ENCODE peak calls at places on chromosomes 11 and 22, in six cellular contexts. V is GM03348; I is naive thymus-derived CD8-positive, alpha-beta T cell; H is NAMALWA; X is left lobe of liver; G is NCI-H1092. S is an unnamed sample.

GRCh38 chr22:49848690-49849160 is 4.9 kb upstream of the ZBED4 start:
- DNase-seq in V (no peak), I (no peak), H (no peak), X (no peak), G (no peak), S (no peak)

GRCh38 chr11:113311536-113311935 is 2.8 kb upstream of the TTC12 start:
- DNase-seq in V (no peak), I (no peak), H (no peak), X (no peak), G (no peak), S (peak; percentile 39)

GRCh38 chr11:65366340-65366773 is 11.8 kb downstream of the TIGD3 start:
- DNase-seq in V (peak; percentile 88), I (no peak), H (peak; percentile 82), X (no peak), G (peak; percentile 70), S (peak; percentile 74)

GRCh38 chr11:10730151-10730550 is 20.9 kb upstream of the CTR9 start:
- DNase-seq in V (peak; percentile 58), I (no peak), H (no peak), X (no peak), G (no peak), S (no peak)

GRCh38 chr11:45805305-45806071 is 539 bp downstream of the SLC35C1 start:
- DNase-seq in V (peak; percentile 77), I (no peak), H (no peak), X (no peak), G (no peak), S (peak; percentile 87)

GRCh38 chr11:67311051-67311555 is 7.8 kb downstream of the SSH3 start:
- DNase-seq in V (no peak), I (no peak), H (no peak), X (peak; percentile 44), G (no peak), S (no peak)

GRCh38 chr11:15748107-15748506 is 608.2 kb downstream of the SOX6 start:
- DNase-seq in V (no peak), I (no peak), H (no peak), X (no peak), G (no peak), S (no peak)

GRCh38 chr11:125233736-125234275 is 69.3 kb downstream of the PKNOX2 start:
- DNase-seq in V (no peak), I (no peak), H (no peak), X (no peak), G (no peak), S (no peak)

GRCh38 chr11:71298761-71299181 is 46.4 kb upstream of the SHANK2 start:
- DNase-seq in V (no peak), I (no peak), H (no peak), X (peak; percentile 12), G (no peak), S (no peak)

GRCh38 chr11:65427691-65428577 is 5.3 kb downstream of the NEAT1 start:
- DNase-seq in V (no peak), I (no peak), H (peak; percentile 53), X (peak; percentile 65), G (no peak), S (peak; percentile 61)

GRCh38 chr11:69249641-69250502 is 44.1 kb upstream of the MYEOV start:
- DNase-seq in V (no peak), I (no peak), H (no peak), X (peak; percentile 37), G (no peak), S (peak; percentile 77)

GRCh38 chr11:128790200-128790599 is 76.9 kb downstream of the KCNJ1 start:
- DNase-seq in V (peak; percentile 58), I (no peak), H (no peak), X (no peak), G (no peak), S (peak; percentile 73)

GRCh38 chr11:134349802-134350355 is 18.1 kb downstream of the GLB1L2 start:
- DNase-seq in V (no peak), I (no peak), H (no peak), X (no peak), G (no peak), S (no peak)

GRCh38 chr11:19121646-19122045 is 4.7 kb downstream of the ZDHHC13 start:
- DNase-seq in V (no peak), I (no peak), H (no peak), X (no peak), G (no peak), S (peak; percentile 25)

GRCh38 chr22:42236268-42236667 is 34.2 kb downstream of the TCF20 start:
- DNase-seq in V (no peak), I (no peak), H (no peak), X (no peak), G (no peak), S (no peak)

GRCh38 chr11:35247428-35247827 is 108.5 kb downstream of the CD44 start:
- DNase-seq in V (no peak), I (peak; percentile 74), H (no peak), X (no peak), G (no peak), S (no peak)

GRCh38 chr11:128407962-128408361 is 179.4 kb downstream of the ETS1 start:
- DNase-seq in V (peak; percentile 22), I (no peak), H (no peak), X (no peak), G (no peak), S (peak; percentile 87)

GRCh38 chr11:8039530-8040260 is 41.3 kb upstream of the TUB start:
- DNase-seq in V (no peak), I (no peak), H (no peak), X (no peak), G (no peak), S (no peak)

GRCh38 chr11:86034710-86035109 is 34.2 kb downstream of the PICALM start:
- DNase-seq in V (no peak), I (no peak), H (no peak), X (no peak), G (no peak), S (no peak)

GRCh38 chr22:23414727-23415489 is 165.2 kb downstream of the IGLL1 start:
- DNase-seq in V (no peak), I (no peak), H (no peak), X (no peak), G (no peak), S (no peak)

GRCh38 chr22:43826142-43827093 is 14.3 kb upstream of the EFCAB6 start:
- DNase-seq in V (peak; percentile 76), I (no peak), H (no peak), X (peak; percentile 54), G (no peak), S (peak; percentile 82)

GRCh38 chr11:128473631-128474030 is 113.7 kb downstream of the ETS1 start:
- DNase-seq in V (peak; percentile 32), I (peak; percentile 56), H (peak; percentile 81), X (no peak), G (no peak), S (no peak)

GRCh38 chr11:37409124-37409523 is 811.1 kb upstream of the RAG2 start:
- DNase-seq in V (no peak), I (no peak), H (no peak), X (no peak), G (no peak), S (no peak)

GRCh38 chr11:44865866-44866272 is 84.8 kb downstream of the TP53I11 start:
- DNase-seq in V (no peak), I (no peak), H (no peak), X (peak; percentile 95), G (peak; percentile 75), S (no peak)

GRCh38 chr22:22474733-22475132 is 33.8 kb downstream of the ZNF280B start:
- DNase-seq in V (no peak), I (no peak), H (no peak), X (no peak), G (no peak), S (no peak)

GRCh38 chr22:42400811-42401547 is 31.2 kb downstream of the NFAM1 start:
- DNase-seq in V (no peak), I (no peak), H (no peak), X (no peak), G (no peak), S (no peak)

GRCh38 chr22:45726081-45726480 is 54.4 kb downstream of the ATXN10 start:
- DNase-seq in V (no peak), I (no peak), H (no peak), X (no peak), G (no peak), S (no peak)

GRCh38 chr11:32034149-32034548 is 56.7 kb upstream of the RCN1 start:
- DNase-seq in V (peak; percentile 76), I (no peak), H (no peak), X (no peak), G (no peak), S (peak; percentile 100)

GRCh38 chr22:20741634-20742581 is 32.0 kb upstream of the SERPIND1 start:
- DNase-seq in V (peak; percentile 58), I (peak; percentile 4), H (peak; percentile 59), X (no peak), G (no peak), S (peak; percentile 34)

GRCh38 chr22:41237707-41238569 is 2.8 kb downstream of the CHADL start:
- DNase-seq in V (peak; percentile 80), I (peak; percentile 71), H (peak; percentile 64), X (peak; percentile 86), G (peak; percentile 70), S (peak; percentile 41)

GRCh38 chr11:83007909-83008580 is 63.7 kb downstream of the RAB30 start:
- DNase-seq in V (no peak), I (no peak), H (peak; percentile 35), X (peak; percentile 79), G (no peak), S (no peak)

GRCh38 chr11:70759846-70760245 is 361.5 kb downstream of the CTTN start:
- DNase-seq in V (no peak), I (no peak), H (no peak), X (no peak), G (no peak), S (no peak)

GRCh38 chr11:95154514-95154913 is 64.9 kb downstream of the ENDOD1 start:
- DNase-seq in V (peak; percentile 64), I (peak; percentile 41), H (peak; percentile 77), X (peak; percentile 58), G (peak; percentile 63), S (peak; percentile 66)

GRCh38 chr22:46578251-46578823 is 40.9 kb upstream of the CELSR1 start:
- DNase-seq in V (no peak), I (no peak), H (no peak), X (no peak), G (no peak), S (no peak)

GRCh38 chr22:32204211-32204855 is 540 bp downstream of the RFPL2 start:
- DNase-seq in V (no peak), I (no peak), H (no peak), X (peak; percentile 64), G (peak; percentile 52), S (no peak)

GRCh38 chr22:29517215-29517908 is 36.2 kb downstream of the THOC5 start:
- DNase-seq in V (no peak), I (no peak), H (no peak), X (peak; percentile 80), G (no peak), S (no peak)

GRCh38 chr11:1896895-1897294 is 5.2 kb upstream of the PRR33 start:
- DNase-seq in V (no peak), I (no peak), H (no peak), X (no peak), G (no peak), S (no peak)

GRCh38 chr11:125063429-125064043 is 431 bp downstream of the SLC37A2 start:
- DNase-seq in V (no peak), I (no peak), H (no peak), X (peak; percentile 44), G (no peak), S (no peak)